ENCODE peak calls at places on chromosomes 11 and 22, in five cellular contexts. L is stimulated activated CD8-positive, alpha-beta memory T cell treated with anti-CD3 and anti-CD28 coated beads, Interleukin-15, amount 100 ng/mL, for 24 hours; H is activated CD4-positive, alpha-beta T cell treated with anti-CD3 and anti-CD28 coated beads, Interleukin-2, amount 50 U/mL, for 48 hours; M is GM12891; G is naive thymus-derived CD8-positive, alpha-beta T cell. I is an unnamed sample.

GRCh38 chr11:54558407-54558806 is 45.4 kb downstream of the OR4C46 start:
- DNase-seq in M (no peak), G (no peak), H (no peak), L (no peak), I (no peak)

GRCh38 chr11:109547356-109548027 is 125.5 kb downstream of the C11orf87 start:
- DNase-seq in H (no peak), L (no peak), G (no peak), M (no peak), I (no peak)

GRCh38 chr22:36640106-36640672 is 63.4 kb downstream of the CACNG2 start:
- DNase-seq in H (no peak), M (no peak), G (no peak), L (no peak), I (peak)

GRCh38 chr11:19110290-19110689 is 6.7 kb upstream of the ZDHHC13 start:
- DNase-seq in M (no peak), L (no peak), G (no peak), H (no peak), I (no peak)

GRCh38 chr11:35050596-35050995 is 88.4 kb upstream of the CD44 start:
- DNase-seq in G (no peak), L (no peak), M (no peak), H (no peak), I (no peak)

GRCh38 chr11:85918910-85919794 is 64.0 kb downstream of the CCDC83 start:
- DNase-seq in M (no peak), H (no peak), L (no peak), G (no peak), I (no peak)

GRCh38 chr11:70493891-70494290 is 95.6 kb downstream of the CTTN start:
- DNase-seq in L (no peak), M (no peak), H (no peak), G (no peak), I (no peak)

GRCh38 chr11:68372114-68372513 is 59.7 kb downstream of the LRP5 start:
- DNase-seq in M (no peak), L (no peak), H (no peak), G (no peak), I (no peak)

GRCh38 chr11:1568451-1568911 is 3.6 kb downstream of the DUSP8 start:
- DNase-seq in H (no peak), M (peak), G (peak), L (no peak), I (no peak)

GRCh38 chr11:37988031-37988430 is 1390.0 kb upstream of the RAG2 start:
- DNase-seq in L (no peak), H (no peak), G (no peak), M (no peak), I (no peak)

GRCh38 chr11:12189543-12190235 is 79.3 kb downstream of the MICAL2 start:
- DNase-seq in L (no peak), H (peak), G (no peak), M (no peak), I (no peak)

GRCh38 chr22:42473484-42474193 is 41.4 kb upstream of the NFAM1 start:
- DNase-seq in L (no peak), G (no peak), H (no peak), M (no peak), I (peak)

GRCh38 chr11:78239781-78240180 is 51.1 kb downstream of the USP35 start:
- DNase-seq in M (no peak), L (no peak), G (no peak), H (no peak), I (no peak)

GRCh38 chr22:35752172-35752832 is 34.6 kb downstream of the APOL5 start:
- DNase-seq in G (no peak), M (no peak), L (no peak), H (no peak), I (no peak)

GRCh38 chr22:26722159-26722558 is 64.8 kb downstream of the MIAT start:
- DNase-seq in L (no peak), G (no peak), M (no peak), H (no peak), I (no peak)

GRCh38 chr11:20156280-20156875 is 3.9 kb downstream of the DBX1 start:
- DNase-seq in G (peak), H (peak), M (no peak), L (no peak), I (no peak)

GRCh38 chr11:11568651-11569229 is 53.1 kb downstream of the GALNT18 start:
- DNase-seq in M (no peak), G (no peak), H (no peak), L (no peak), I (no peak)

GRCh38 chr11:34837246-34837856 is 78.8 kb downstream of the APIP start:
- DNase-seq in G (no peak), M (no peak), H (no peak), L (no peak), I (peak)

GRCh38 chr11:109062445-109062844 is 359.5 kb upstream of the C11orf87 start:
- DNase-seq in L (no peak), M (no peak), G (no peak), H (no peak), I (no peak)

GRCh38 chr11:2267871-2268825 is 2.2 kb downstream of the ASCL2 start:
- DNase-seq in M (no peak), L (no peak), H (no peak), G (no peak), I (no peak)

GRCh38 chr22:19628038-19628776 is 86.1 kb upstream of the SEPTIN5 start:
- DNase-seq in L (no peak), H (no peak), G (no peak), M (no peak), I (no peak)

GRCh38 chr22:25048659-25049657 is 96.4 kb downstream of the KIAA1671 start:
- DNase-seq in H (peak), G (peak), M (peak), L (peak), I (peak)

GRCh38 chr11:108206969-108207682 is 15.3 kb downstream of the NPAT start:
- DNase-seq in G (no peak), M (no peak), H (no peak), L (no peak), I (no peak)

GRCh38 chr11:33060271-33060670 is 20.9 kb downstream of the TCP11L1 start:
- DNase-seq in L (no peak), G (no peak), H (no peak), M (no peak), I (no peak)

GRCh38 chr22:46797355-46797754 is 34.9 kb downstream of the TBC1D22A start:
- DNase-seq in G (no peak), L (no peak), H (no peak), M (no peak), I (peak)

GRCh38 chr11:132030896-132031295 is 660.5 kb downstream of the NTM start:
- DNase-seq in H (no peak), L (no peak), M (no peak), G (no peak), I (no peak)

GRCh38 chr11:976431-977160 is 50.9 kb downstream of the AP2A2 start:
- DNase-seq in G (peak), H (peak), L (no peak), M (no peak), I (no peak)

GRCh38 chr11:20634044-20634443 is 34.6 kb downstream of the SLC6A5 start:
- DNase-seq in G (no peak), H (no peak), L (no peak), M (no peak), I (no peak)

GRCh38 chr11:117408356-117408755 is 80.7 kb downstream of the CEP164 start:
- DNase-seq in H (no peak), G (no peak), L (no peak), M (no peak), I (no peak)

GRCh38 chr22:37207981-37208380 is 4.3 kb downstream of the SSTR3 start:
- DNase-seq in M (no peak), H (no peak), L (no peak), G (no peak), I (no peak)

GRCh38 chr22:30183861-30184278 is 62.7 kb downstream of the LIF start:
- DNase-seq in L (no peak), G (no peak), H (no peak), M (no peak), I (no peak)

GRCh38 chr22:19239464-19239863 is 52.1 kb downstream of the CLTCL1 start:
- DNase-seq in G (no peak), H (no peak), L (no peak), M (no peak), I (no peak)

GRCh38 chr11:67313125-67313890 is 10.0 kb downstream of the SSH3 start:
- DNase-seq in L (no peak), G (no peak), H (no peak), M (no peak), I (no peak)

GRCh38 chr22:30598986-30599385 is 7.3 kb upstream of the PES1 start:
- DNase-seq in H (no peak), G (no peak), M (no peak), L (no peak), I (no peak)

GRCh38 chr11:121881806-121882205 is 234.2 kb downstream of the BLID start:
- DNase-seq in M (no peak), G (no peak), H (no peak), L (no peak), I (no peak)

GRCh38 chr22:44360686-44361381 is 48.1 kb upstream of the SHISAL1 start:
- DNase-seq in H (no peak), L (no peak), M (no peak), G (no peak), I (no peak)